ENCODE peak calls at places on chromosomes 12 and 14, in eight cellular contexts. J, L, V, B, T, O, W and Z are unnamed samples.

GRCh38 chr12:107134558-107134957 is 41.2 kb upstream of the CRY1 start:
- DNase-seq in W (no peak), L (no peak), T (no peak), O (peak; percentile 1), J (no peak), V (no peak), B (no peak), Z (no peak)

GRCh38 chr12:75366629-75367028 is 24.3 kb upstream of the GLIPR1L2 start:
- DNase-seq in T (no peak), V (peak; percentile 52), B (no peak), O (no peak), W (no peak), L (no peak), J (no peak), Z (no peak)

GRCh38 chr12:102513739-102514138 is 33.4 kb upstream of the IGF1 start:
- DNase-seq in L (no peak), W (no peak), J (no peak), B (no peak), O (no peak), T (no peak), V (peak; percentile 26), Z (no peak)

GRCh38 chr14:75446447-75446846 is 18.6 kb downstream of the JDP2 start:
- DNase-seq in V (no peak), B (no peak), W (no peak), L (no peak), T (no peak), J (no peak), O (no peak), Z (no peak)

GRCh38 chr14:58637040-58637390 is 747 bp upstream of the DACT1 start:
- DNase-seq in L (no peak), B (no peak), V (peak; percentile 90), O (no peak), W (no peak), T (peak; percentile 23), J (no peak), Z (no peak)

GRCh38 chr12:13982010-13982409 is 608 bp upstream of the GRIN2B start:
- DNase-seq in J (peak; percentile 46), W (no peak), O (no peak), B (no peak), L (no peak), T (no peak), V (no peak), Z (no peak)

GRCh38 chr14:33441633-33442032 is 503.0 kb downstream of the NPAS3 start:
- DNase-seq in W (no peak), J (no peak), B (no peak), V (no peak), L (no peak), T (no peak), O (no peak), Z (no peak)

GRCh38 chr14:85131523-85131922 is 398.4 kb upstream of the FLRT2 start:
- DNase-seq in V (no peak), W (no peak), B (no peak), L (no peak), O (no peak), J (no peak), T (no peak), Z (no peak)

GRCh38 chr12:127487031-127487430 is 779.9 kb upstream of the TMEM132C start:
- DNase-seq in L (no peak), W (no peak), T (no peak), B (no peak), O (no peak), V (peak; percentile 41), J (no peak), Z (no peak)

GRCh38 chr14:103828315-103828967 is 18.9 kb downstream of the PPP1R13B start:
- DNase-seq in T (no peak), V (peak; percentile 56), L (no peak), W (no peak), J (no peak), O (no peak), B (no peak), Z (no peak)

GRCh38 chr12:71456990-71457389 is 17.4 kb downstream of the LGR5 start:
- DNase-seq in O (no peak), V (no peak), B (no peak), J (no peak), T (no peak), W (no peak), L (no peak), Z (no peak)

GRCh38 chr12:101051151-101051550 is 158.9 kb downstream of the SLC5A8 start:
- DNase-seq in J (no peak), T (no peak), W (no peak), O (no peak), L (no peak), V (no peak), B (no peak), Z (no peak)

GRCh38 chr12:130441771-130442760 is 104.4 kb downstream of the PIWIL1 start:
- DNase-seq in L (no peak), W (no peak), V (no peak), O (no peak), J (no peak), T (no peak), B (no peak), Z (no peak)